ENCODE peak calls at places on chromosomes 5 and 9, in five cellular contexts. One of them, this sample, is unnamed.

GRCh38 chr9:109248133-109248581 is 72.7 kb downstream of the EPB41L4B start:
- DNase-seq in HL-60: no peak
- DNase-seq in Calu3: no peak
- DNase-seq in mammary epithelial cell: no peak
- DNase-seq in H9: no peak
- DNase-seq in this sample: no peak

GRCh38 chr5:160521392-160521663 is 99.7 kb downstream of the PTTG1 start:
- DNase-seq in Calu3: no peak
- DNase-seq in H9: no peak
- DNase-seq in HL-60: no peak
- DNase-seq in mammary epithelial cell: no peak
- DNase-seq in this sample: no peak

GRCh38 chr5:16995372-16995771 is 59.3 kb upstream of the MYO10 start:
- DNase-seq in HL-60: no peak
- DNase-seq in Calu3: no peak
- DNase-seq in H9: no peak
- DNase-seq in mammary epithelial cell: no peak
- DNase-seq in this sample: no peak

GRCh38 chr9:99104459-99105151 is at the start of gene TGFBR1:
- DNase-seq in HL-60: peak; percentile 90
- DNase-seq in mammary epithelial cell: peak; percentile 89
- DNase-seq in Calu3: peak; percentile 92
- DNase-seq in H9: peak; percentile 96
- DNase-seq in this sample: peak; percentile 95

GRCh38 chr9:132001550-132001949 is 78.1 kb downstream of the MED27 start:
- DNase-seq in HL-60: no peak
- DNase-seq in Calu3: no peak
- DNase-seq in H9: no peak
- DNase-seq in mammary epithelial cell: no peak
- DNase-seq in this sample: no peak

GRCh38 chr9:129333961-129334743 is 156.1 kb upstream of the IER5L start:
- DNase-seq in mammary epithelial cell: peak; percentile 97
- DNase-seq in HL-60: peak; percentile 96
- DNase-seq in Calu3: peak; percentile 95
- DNase-seq in H9: peak; percentile 99
- DNase-seq in this sample: peak; percentile 43

GRCh38 chr5:110917161-110917875 is 154.2 kb upstream of the TSLP start:
- DNase-seq in mammary epithelial cell: no peak
- DNase-seq in HL-60: no peak
- DNase-seq in H9: no peak
- DNase-seq in Calu3: no peak
- DNase-seq in this sample: no peak

GRCh38 chr5:56142620-56143431 is 90.3 kb downstream of the ANKRD55 start:
- DNase-seq in mammary epithelial cell: peak; percentile 49
- DNase-seq in Calu3: peak; percentile 62
- DNase-seq in HL-60: no peak
- DNase-seq in H9: no peak
- DNase-seq in this sample: no peak

GRCh38 chr5:133233616-133234015 is 181.8 kb downstream of the HSPA4 start:
- DNase-seq in H9: no peak
- DNase-seq in HL-60: no peak
- DNase-seq in mammary epithelial cell: no peak
- DNase-seq in Calu3: no peak
- DNase-seq in this sample: no peak

GRCh38 chr5:36457511-36458260 is 148.7 kb upstream of the SLC1A3 start:
- DNase-seq in Calu3: no peak
- DNase-seq in mammary epithelial cell: no peak
- DNase-seq in HL-60: no peak
- DNase-seq in H9: no peak
- DNase-seq in this sample: no peak

GRCh38 chr5:5881294-5881693 is 458.8 kb downstream of the ICE1 start:
- DNase-seq in HL-60: no peak
- DNase-seq in H9: peak; percentile 81
- DNase-seq in Calu3: no peak
- DNase-seq in mammary epithelial cell: no peak
- DNase-seq in this sample: peak; percentile 29

GRCh38 chr5:59042201-59042600 is 459.3 kb downstream of the RAB3C start:
- DNase-seq in HL-60: peak; percentile 1
- DNase-seq in mammary epithelial cell: peak; percentile 77
- DNase-seq in Calu3: no peak
- DNase-seq in H9: no peak
- DNase-seq in this sample: no peak

GRCh38 chr5:107272954-107273353 is 397.8 kb downstream of the EFNA5 start:
- DNase-seq in H9: no peak
- DNase-seq in HL-60: no peak
- DNase-seq in Calu3: no peak
- DNase-seq in mammary epithelial cell: no peak
- DNase-seq in this sample: no peak

GRCh38 chr9:18857769-18858168 is 175.2 kb downstream of the SAXO1 start:
- DNase-seq in H9: no peak
- DNase-seq in HL-60: no peak
- DNase-seq in Calu3: no peak
- DNase-seq in mammary epithelial cell: no peak
- DNase-seq in this sample: no peak

GRCh38 chr5:96072138-96072790 is 110.6 kb upstream of the ELL2 start:
- DNase-seq in mammary epithelial cell: no peak
- DNase-seq in HL-60: peak; percentile 12
- DNase-seq in Calu3: no peak
- DNase-seq in H9: no peak
- DNase-seq in this sample: no peak

GRCh38 chr9:69421908-69422801 is 97.1 kb downstream of the ENTREP1 start:
- DNase-seq in H9: peak; percentile 74
- DNase-seq in mammary epithelial cell: peak; percentile 47
- DNase-seq in Calu3: peak; percentile 61
- DNase-seq in HL-60: peak; percentile 43
- DNase-seq in this sample: peak; percentile 54

GRCh38 chr5:34690301-34690700 is 34.2 kb downstream of the RAI14 start:
- DNase-seq in H9: no peak
- DNase-seq in mammary epithelial cell: no peak
- DNase-seq in Calu3: no peak
- DNase-seq in HL-60: no peak
- DNase-seq in this sample: no peak

GRCh38 chr9:72856985-72857631 is 95.7 kb downstream of the ALDH1A1 start:
- DNase-seq in mammary epithelial cell: peak; percentile 49
- DNase-seq in HL-60: peak; percentile 23
- DNase-seq in H9: no peak
- DNase-seq in Calu3: peak; percentile 45
- DNase-seq in this sample: peak; percentile 31

GRCh38 chr5:34409376-34409775 is 246.8 kb upstream of the RAI14 start:
- DNase-seq in HL-60: no peak
- DNase-seq in mammary epithelial cell: no peak
- DNase-seq in Calu3: no peak
- DNase-seq in H9: no peak
- DNase-seq in this sample: no peak

GRCh38 chr5:139473565-139473964 is 2.8 kb downstream of the SMIM33 start:
- DNase-seq in Calu3: no peak
- DNase-seq in mammary epithelial cell: peak; percentile 61
- DNase-seq in H9: no peak
- DNase-seq in HL-60: no peak
- DNase-seq in this sample: no peak

GRCh38 chr9:23587903-23588302 is 238.1 kb downstream of the ELAVL2 start:
- DNase-seq in Calu3: no peak
- DNase-seq in HL-60: no peak
- DNase-seq in mammary epithelial cell: no peak
- DNase-seq in H9: peak; percentile 45
- DNase-seq in this sample: no peak
- TF ChIP-seq CTCF in Calu3: no peak
- TF ChIP-seq CTCF in HL-60: no peak
- TF ChIP-seq CTCF in mammary epithelial cell: peak; percentile 11
- TF ChIP-seq CTCF in H9: peak; percentile 70
- TF ChIP-seq CTCF in this sample: peak; percentile 35

GRCh38 chr5:72085319-72085718 is 22.0 kb upstream of the MAP1B start:
- DNase-seq in Calu3: no peak
- DNase-seq in H9: no peak
- DNase-seq in mammary epithelial cell: no peak
- DNase-seq in HL-60: no peak
- DNase-seq in this sample: no peak
- TF ChIP-seq CTCF in Calu3: no peak
- TF ChIP-seq CTCF in H9: no peak
- TF ChIP-seq CTCF in mammary epithelial cell: no peak
- TF ChIP-seq CTCF in HL-60: no peak
- TF ChIP-seq CTCF in this sample: no peak

GRCh38 chr9:93087971-93088655 is 7.9 kb upstream of the CARD19 start:
- DNase-seq in Calu3: no peak
- DNase-seq in mammary epithelial cell: no peak
- DNase-seq in HL-60: no peak
- DNase-seq in H9: no peak
- DNase-seq in this sample: no peak
- TF ChIP-seq CTCF in Calu3: no peak
- TF ChIP-seq CTCF in mammary epithelial cell: no peak
- TF ChIP-seq CTCF in HL-60: no peak
- TF ChIP-seq CTCF in H9: no peak
- TF ChIP-seq CTCF in this sample: no peak

DNA sequence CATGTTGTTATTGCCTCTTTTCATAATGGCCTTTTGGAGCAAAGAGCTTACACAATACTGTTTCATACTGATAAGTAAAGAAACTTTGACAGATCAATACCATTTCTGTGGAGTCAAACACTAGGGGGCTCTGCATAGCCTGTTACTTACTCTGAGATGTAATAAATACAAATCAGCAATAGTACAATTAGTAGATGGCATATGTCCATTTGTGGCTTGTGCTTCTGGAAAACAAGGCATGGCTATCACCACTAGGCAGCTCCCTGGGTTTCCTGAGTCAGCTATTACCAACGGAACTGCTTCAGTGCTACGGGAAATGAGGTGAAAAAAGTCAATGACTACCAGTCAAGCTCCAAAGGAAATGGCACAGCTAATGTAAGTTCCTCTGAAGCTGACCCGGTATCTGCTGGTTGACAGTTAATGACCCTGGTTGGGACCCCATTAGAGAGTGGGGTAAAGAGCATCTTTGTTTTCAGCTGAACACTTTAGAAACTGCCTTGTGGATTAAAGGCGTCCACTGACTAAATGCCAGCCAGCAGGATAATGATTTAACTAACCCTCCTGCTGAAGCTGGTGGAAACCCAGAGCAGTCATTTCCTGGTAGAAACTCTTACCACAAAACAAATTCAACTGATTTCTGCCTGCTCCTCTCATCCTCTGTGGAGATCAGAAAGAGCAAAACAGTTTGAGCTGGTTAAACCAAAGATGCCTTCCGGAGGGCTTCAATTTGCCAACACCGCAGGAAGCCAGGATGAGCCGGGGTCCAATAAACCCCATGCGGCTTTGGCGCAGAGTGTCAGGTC is 69.0 kb upstream of the FAM169A start:
- DNase-seq in Calu3: peak; percentile 63
- DNase-seq in H9: no peak
- DNase-seq in HL-60: no peak
- DNase-seq in mammary epithelial cell: peak; percentile 59
- DNase-seq in this sample: no peak
- TF ChIP-seq CTCF in Calu3: peak; percentile 63
- TF ChIP-seq CTCF in H9: peak; percentile 56
- TF ChIP-seq CTCF in HL-60: no peak
- TF ChIP-seq CTCF in mammary epithelial cell: peak; percentile 36
- TF ChIP-seq CTCF in this sample: peak; percentile 46